ENCODE peak calls at places on chromosomes 11 and 22, in four cellular contexts. P is GM12878, M is K562, A is SK-N-SH. R is an unnamed sample.
A peak's percentile ranks its signal among the peaks of the same experiment; 100 is the strongest.

GRCh38 chr11:26806209-26806608 is 84.3 kb upstream of the SLC5A12 start:
- DNase-seq in P (no peak), M (no peak), A (no peak), R (no peak)

GRCh38 chr22:42780070-42780540 is 59.4 kb upstream of the A4GALT start:
- DNase-seq in P (peak; percentile 59), M (peak; percentile 53), A (peak; percentile 61), R (peak; percentile 87)

GRCh38 chr22:39297490-39298193 is 21.8 kb downstream of the RPL3 start:
- DNase-seq in P (no peak), M (no peak), A (no peak), R (no peak)

GRCh38 chr11:87359401-87359800 is 321.7 kb downstream of the TMEM135 start:
- DNase-seq in P (no peak), M (no peak), A (no peak), R (no peak)

GRCh38 chr11:94794287-94795168 is 26.4 kb downstream of the AMOTL1 start:
- DNase-seq in P (no peak), M (no peak), A (peak; percentile 56), R (no peak)

GRCh38 chr11:69913591-69914285 is 94.5 kb upstream of the FGF3 start:
- DNase-seq in P (no peak), M (no peak), A (no peak), R (no peak)

GRCh38 chr11:69040581-69041260 is 8.0 kb upstream of the TPCN2 start:
- DNase-seq in P (no peak), M (no peak), A (no peak), R (no peak)

GRCh38 chr11:101860694-101861371 is 54.0 kb upstream of the CEP126 start:
- DNase-seq in P (no peak), M (peak; percentile 10), A (peak; percentile 30), R (peak; percentile 56)

GRCh38 chr22:33893486-33893885 is 26.8 kb downstream of the LARGE1 start:
- DNase-seq in P (no peak), M (no peak), A (no peak), R (no peak)

GRCh38 chr22:39384750-39385480 is 14.7 kb upstream of the TAB1 start:
- DNase-seq in P (no peak), M (peak; percentile 43), A (peak; percentile 37), R (peak; percentile 35)

GRCh38 chr22:39915295-39915726 is 14.4 kb downstream of the GRAP2 start:
- DNase-seq in P (no peak), M (no peak), A (no peak), R (no peak)

GRCh38 chr22:39617342-39617741 is 46.8 kb downstream of the CACNA1I start:
- DNase-seq in P (no peak), M (no peak), A (peak; percentile 48), R (no peak)

GRCh38 chr11:117887431-117888139 is 11.1 kb upstream of the FXYD6 start:
- DNase-seq in P (no peak), M (no peak), A (no peak), R (no peak)

GRCh38 chr11:78525720-78526119 is 48.9 kb downstream of the NARS2 start:
- DNase-seq in P (no peak), M (no peak), A (no peak), R (no peak)

GRCh38 chr11:111537336-111537860 is 3.1 kb upstream of the LAYN start:
- DNase-seq in P (no peak), M (no peak), A (no peak), R (no peak)

GRCh38 chr11:340539-341512 is 20.2 kb upstream of the IFITM3 start:
- DNase-seq in P (no peak), M (no peak), A (no peak), R (no peak)

GRCh38 chr22:44827666-44828065 is 75.3 kb downstream of the ARHGAP8 start:
- DNase-seq in P (no peak), M (no peak), A (no peak), R (no peak)

GRCh38 chr11:45180158-45180887 is 33.9 kb downstream of the PRDM11 start:
- DNase-seq in P (no peak), M (peak; percentile 73), A (peak; percentile 94), R (no peak)

GRCh38 chr11:104609297-104609696 is 289.0 kb downstream of the CASP12 start:
- DNase-seq in P (no peak), M (no peak), A (peak; percentile 53), R (peak; percentile 24)

GRCh38 chr11:33366918-33367317 is 109.7 kb downstream of the HIPK3 start:
- DNase-seq in P (no peak), M (no peak), A (no peak), R (no peak)

GRCh38 chr11:73946798-73947458 is 3.9 kb upstream of the DNAJB13 start:
- DNase-seq in P (no peak), M (no peak), A (no peak), R (no peak)

GRCh38 chr11:73048446-73048845 is 93.7 kb downstream of the FCHSD2 start:
- DNase-seq in P (no peak), M (no peak), A (no peak), R (no peak)

GRCh38 chr11:10117709-10118341 is 176.2 kb downstream of the SBF2 start:
- DNase-seq in P (no peak), M (no peak), A (no peak), R (peak; percentile 7)

GRCh38 chr11:123357990-123358827 is 71.9 kb upstream of the GRAMD1B start:
- DNase-seq in P (peak; percentile 34), M (no peak), A (peak; percentile 82), R (no peak)

GRCh38 chr22:25067851-25068421 is 115.4 kb downstream of the KIAA1671 start:
- DNase-seq in P (no peak), M (no peak), A (peak; percentile 86), R (no peak)

GRCh38 chr11:1341928-1342524 is 32.6 kb upstream of the TOLLIP start:
- DNase-seq in P (no peak), M (no peak), A (no peak), R (no peak)

GRCh38 chr11:116426761-116427160 is 346.0 kb downstream of the BUD13 start:
- DNase-seq in P (no peak), M (no peak), A (no peak), R (no peak)

GRCh38 chr11:92693146-92693545 is 276.3 kb upstream of the MTNR1B start:
- DNase-seq in P (no peak), M (no peak), A (no peak), R (no peak)

GRCh38 chr11:65181569-65182257 is at the start of gene CAPN1:
- DNase-seq in P (peak; percentile 49), M (peak; percentile 92), A (peak; percentile 86), R (peak; percentile 74)

GRCh38 chr22:35462558-35463230 is 62.8 kb downstream of the MCM5 start:
- DNase-seq in P (no peak), M (no peak), A (no peak), R (no peak)

GRCh38 chr22:44575344-44576268 is 77.6 kb upstream of the RTL6 start:
- DNase-seq in P (no peak), M (no peak), A (peak; percentile 64), R (no peak)

GRCh38 chr11:134252539-134253188 is 488 bp downstream of the THYN1 start:
- DNase-seq in P (no peak), M (no peak), A (peak; percentile 60), R (no peak)

GRCh38 chr11:103544874-103545273 is 435.6 kb downstream of the DYNC2H1 start:
- DNase-seq in P (no peak), M (no peak), A (no peak), R (no peak)

DNA sequence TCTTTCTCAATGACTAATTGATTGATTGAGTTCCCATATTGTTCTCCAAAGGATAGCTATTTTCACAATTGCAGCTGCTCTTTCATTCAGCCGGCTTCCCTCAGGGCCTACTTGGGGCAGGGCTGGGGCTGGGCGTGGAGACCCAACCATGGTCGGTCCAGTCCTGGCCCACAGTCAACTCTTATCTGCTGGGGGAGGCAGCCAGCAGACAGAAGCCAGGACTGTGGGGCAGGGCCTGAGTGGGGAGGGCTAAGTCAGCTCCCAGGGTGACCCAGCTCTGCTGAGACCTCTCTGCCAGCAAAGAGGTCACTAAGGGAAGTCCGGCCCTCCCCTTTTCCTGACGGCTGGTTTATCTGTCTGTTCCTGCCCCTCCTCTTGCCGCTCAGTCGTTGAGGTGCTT is 735.2 kb downstream of the TBC1D22A start:
- DNase-seq in P (no peak), M (no peak), A (no peak), R (no peak)
- TF ChIP-seq NFIC in P (no peak), M (no peak), A (no peak), R (no peak)

GRCh38 chr11:106459135-106459534 is 381.7 kb downstream of the AASDHPPT start:
- DNase-seq in P (no peak), M (no peak), A (no peak), R (no peak)

GRCh38 chr11:106456651-106457050 is 379.2 kb downstream of the AASDHPPT start:
- DNase-seq in P (no peak), M (no peak), A (no peak), R (no peak)

GRCh38 chr11:106461148-106461547 is 383.7 kb downstream of the AASDHPPT start:
- DNase-seq in P (no peak), M (no peak), A (no peak), R (no peak)

GRCh38 chr11:106461839-106462545 is 384.5 kb downstream of the AASDHPPT start:
- DNase-seq in P (no peak), M (no peak), A (no peak), R (peak; percentile 89)

GRCh38 chr11:106457727-106458126 is 380.3 kb downstream of the AASDHPPT start:
- DNase-seq in P (no peak), M (no peak), A (no peak), R (peak; percentile 10)
- TF ChIP-seq NFIC in P (no peak), M (no peak), A (no peak), R (no peak)

GRCh38 chr11:2779499-2779980 is 79.7 kb upstream of the KCNQ1OT1 start:
- DNase-seq in P (no peak), M (peak; percentile 70), A (peak; percentile 87), R (no peak)

GRCh38 chr11:2779981-2780849 is 80.4 kb upstream of the KCNQ1OT1 start:
- DNase-seq in P (no peak), M (no peak), A (peak; percentile 71), R (peak; percentile 23)

GRCh38 chr11:2777871-2778629 is 78.3 kb upstream of the KCNQ1OT1 start:
- DNase-seq in P (no peak), M (peak; percentile 57), A (peak; percentile 66), R (no peak)

GRCh38 chr11:2777396-2777795 is 77.6 kb upstream of the KCNQ1OT1 start:
- DNase-seq in P (no peak), M (no peak), A (no peak), R (no peak)

DNA sequence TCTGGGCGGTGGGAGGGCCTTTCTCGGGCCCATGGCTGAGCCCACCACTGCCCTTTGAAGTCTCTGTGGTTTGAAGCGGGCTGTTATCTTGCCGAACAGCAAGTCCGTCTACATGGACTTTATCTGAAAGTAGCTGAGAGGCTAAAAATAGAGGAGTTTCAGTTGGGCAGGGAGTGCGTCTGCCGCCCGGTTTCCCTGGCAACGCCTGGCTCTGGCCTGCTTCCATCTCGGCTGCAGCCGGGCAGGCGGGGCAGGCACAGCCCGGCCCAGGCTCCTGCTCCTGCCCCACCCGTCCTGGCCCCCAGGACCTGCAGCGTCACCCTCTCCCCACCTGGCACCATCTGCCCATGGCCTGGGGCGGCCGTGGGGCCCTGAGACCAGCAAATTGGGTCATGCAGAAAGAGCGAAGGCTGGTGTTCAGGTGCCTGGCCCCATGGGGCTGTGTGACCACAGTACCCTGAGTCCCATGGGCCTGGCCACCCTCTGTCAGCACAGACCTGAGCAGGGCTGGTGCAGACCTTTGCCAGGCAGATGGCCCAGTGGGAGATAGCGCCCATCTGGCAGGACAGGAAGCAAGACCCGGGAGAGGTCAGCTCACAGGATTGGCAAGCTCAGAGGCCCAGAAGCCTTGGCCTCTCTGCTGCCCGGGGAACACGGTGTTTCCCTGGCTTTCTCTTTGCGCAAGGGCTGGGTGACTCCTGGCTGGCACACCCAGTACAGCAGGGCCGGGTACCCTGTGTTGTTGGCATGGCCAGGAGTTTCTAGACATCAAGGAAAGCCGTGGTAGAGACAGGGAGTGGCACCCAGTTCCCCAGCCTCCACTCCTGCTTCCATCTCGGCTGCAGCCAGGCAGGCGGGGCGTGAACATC is 79.1 kb upstream of the KCNQ1OT1 start:
- DNase-seq in P (no peak), M (peak; percentile 85), A (peak; percentile 93), R (peak; percentile 66)
- TF ChIP-seq NFIC in P (no peak), M (peak; percentile 91), A (peak; percentile 55), R (no peak)

GRCh38 chr11:119750056-119750455 is 21.1 kb upstream of the NECTIN1 start:
- DNase-seq in P (no peak), M (no peak), A (no peak), R (no peak)
- TF ChIP-seq NFIC in P (no peak), M (no peak), A (no peak), R (no peak)

R was measured in HepG2.